ENCODE peak calls at places on chromosomes 2 and 18, in six cellular contexts. D is mesothelial cell of epicardium; V is HT-29; Q is RWPE1; U is effector memory CD8-positive, alpha-beta T cell; I is mesenchymal stem cell. C is an unnamed sample.
A peak's percentile ranks its signal among the peaks of the same experiment; 100 is the strongest.

GRCh38 chr18:34709104-34709503 is 994 bp upstream of the DTNA start:
- DNase-seq in D (no peak), V (no peak), Q (peak; percentile 30), U (no peak), I (peak; percentile 95), C (no peak)

GRCh38 chr2:26669099-26669498 is 23.4 kb upstream of the KCNK3 start:
- DNase-seq in D (no peak), V (no peak), Q (no peak), U (no peak), I (no peak), C (no peak)

GRCh38 chr2:229348135-229348534 is 77.0 kb upstream of the PID1 start:
- DNase-seq in D (no peak), V (no peak), Q (no peak), U (no peak), I (peak; percentile 3), C (no peak)

GRCh38 chr2:73291093-73291460 is 2.3 kb downstream of the EGR4 start:
- DNase-seq in D (peak; percentile 81), V (no peak), Q (peak; percentile 72), U (peak; percentile 49), I (peak; percentile 60), C (peak; percentile 61)

GRCh38 chr2:54773838-54774237 is 50.4 kb downstream of the EML6 start:
- DNase-seq in D (no peak), V (peak; percentile 36), Q (no peak), U (no peak), I (peak; percentile 4), C (no peak)

GRCh38 chr18:8946046-8946838 is 156.3 kb upstream of the NDUFV2 start:
- DNase-seq in D (no peak), V (no peak), Q (peak; percentile 64), U (no peak), I (peak; percentile 90), C (peak; percentile 22)

GRCh38 chr18:38038242-38038641 is 472.6 kb upstream of the CELF4 start:
- DNase-seq in D (no peak), V (no peak), Q (no peak), U (no peak), I (no peak), C (no peak)

GRCh38 chr18:79949571-79950439 is 1.6 kb downstream of the SLC66A2 start:
- DNase-seq in D (no peak), V (no peak), Q (no peak), U (no peak), I (no peak), C (no peak)

GRCh38 chr2:65350714-65351113 is 81.7 kb downstream of the SPRED2 start:
- DNase-seq in D (no peak), V (peak; percentile 44), Q (no peak), U (no peak), I (peak; percentile 79), C (no peak)

GRCh38 chr2:8259841-8260178 is 422.0 kb upstream of the ID2 start:
- DNase-seq in D (no peak), V (no peak), Q (no peak), U (no peak), I (no peak), C (no peak)

GRCh38 chr2:28009732-28010131 is 119.2 kb downstream of the BABAM2 start:
- DNase-seq in D (no peak), V (no peak), Q (no peak), U (no peak), I (no peak), C (no peak)

GRCh38 chr2:234829074-234829455 is 122.8 kb upstream of the SH3BP4 start:
- DNase-seq in D (no peak), V (no peak), Q (no peak), U (no peak), I (no peak), C (no peak)

GRCh38 chr2:10759151-10759714 is 37.8 kb downstream of the ATP6V1C2 start:
- DNase-seq in D (no peak), V (no peak), Q (no peak), U (no peak), I (no peak), C (no peak)

GRCh38 chr18:58402247-58402646 is 226.6 kb downstream of the ALPK2 start:
- DNase-seq in D (peak; percentile 62), V (peak; percentile 31), Q (no peak), U (no peak), I (no peak), C (peak; percentile 71)

GRCh38 chr2:3319134-3319533 is 58.5 kb downstream of the EIPR1 start:
- DNase-seq in D (no peak), V (no peak), Q (no peak), U (no peak), I (no peak), C (no peak)

GRCh38 chr2:193806088-193806774 is 1611.5 kb upstream of the TMEFF2 start:
- DNase-seq in D (no peak), V (no peak), Q (no peak), U (no peak), I (no peak), C (no peak)

GRCh38 chr18:78309945-78310344 is 669.7 kb upstream of the SALL3 start:
- DNase-seq in D (no peak), V (no peak), Q (no peak), U (no peak), I (no peak), C (no peak)

GRCh38 chr18:22088976-22089375 is 80.4 kb upstream of the GATA6 start:
- DNase-seq in D (no peak), V (no peak), Q (no peak), U (no peak), I (no peak), C (no peak)

GRCh38 chr2:205904873-205905272 is 181.1 kb downstream of the INO80D start:
- DNase-seq in D (no peak), V (no peak), Q (no peak), U (no peak), I (no peak), C (no peak)

GRCh38 chr2:172726172-172726735 is 9.4 kb upstream of the RAPGEF4 start:
- DNase-seq in D (no peak), V (no peak), Q (no peak), U (no peak), I (no peak), C (no peak)

GRCh38 chr18:13493725-13494124 is 232.6 kb downstream of the FAM210A start:
- DNase-seq in D (no peak), V (no peak), Q (no peak), U (no peak), I (no peak), C (no peak)

GRCh38 chr18:73891572-73892421 is 255.8 kb downstream of the FBXO15 start:
- DNase-seq in D (no peak), V (no peak), Q (no peak), U (no peak), I (no peak), C (no peak)

GRCh38 chr2:204452464-204453023 is 92.7 kb upstream of the PARD3B start:
- DNase-seq in D (no peak), V (peak; percentile 96), Q (peak; percentile 83), U (no peak), I (peak; percentile 100), C (peak; percentile 83)

GRCh38 chr2:170747921-170748320 is 22.3 kb upstream of the ERICH2 start:
- DNase-seq in D (no peak), V (no peak), Q (peak; percentile 55), U (no peak), I (peak; percentile 86), C (peak; percentile 18)

GRCh38 chr2:37454851-37455762 is 110.7 kb downstream of the QPCT start:
- DNase-seq in D (no peak), V (no peak), Q (no peak), U (no peak), I (no peak), C (no peak)